ENCODE peak calls at places on chromosomes 6 and 20, in ten cellular contexts. J, T, D, Y, V, A, F, W, R and X are unnamed samples. For H3K4me1, the result is how much of the 10 kb centered on the place peaks cover.

GRCh38 chr6:73548458-73549446 is 27.9 kb upstream of the EEF1A1 start:
- DNase-seq in V (no peak), F (no peak), W (no peak), T (no peak), D (no peak), Y (peak), A (no peak), R (no peak), J (no peak), X (no peak)

GRCh38 chr20:21510414-21510971 is 3.4 kb downstream of the NKX2-2 start:
- DNase-seq in A (no peak), F (no peak), D (no peak), R (no peak), W (no peak), V (no peak), T (no peak), J (peak), Y (no peak), X (no peak)

GRCh38 chr6:122810189-122810588 is 21.1 kb downstream of the SMPDL3A start:
- DNase-seq in Y (no peak), R (no peak), F (no peak), A (no peak), D (no peak), J (no peak), W (no peak), V (no peak), T (no peak), X (no peak)

GRCh38 chr6:21587925-21588811 is 5.4 kb upstream of the SOX4 start:
- DNase-seq in A (peak), W (no peak), D (peak), F (no peak), V (peak), R (peak), T (peak), Y (peak), J (peak), X (peak)

GRCh38 chr6:38337819-38338465 is 301.8 kb downstream of the BTBD9 start:
- DNase-seq in V (no peak), T (no peak), W (no peak), A (no peak), Y (peak), D (no peak), F (no peak), R (no peak), J (no peak), X (no peak)

GRCh38 chr6:101931766-101932165 is 538.3 kb downstream of the GRIK2 start:
- DNase-seq in V (no peak), D (no peak), A (no peak), T (no peak), R (no peak), J (no peak), W (no peak), F (no peak), Y (no peak), X (no peak)

GRCh38 chr6:108180266-108180665 is 14.4 kb downstream of the NR2E1 start:
- DNase-seq in F (no peak), R (no peak), V (no peak), A (no peak), J (no peak), T (no peak), Y (no peak), W (no peak), D (no peak), X (no peak)

GRCh38 chr20:18793625-18794427 is 19.8 kb upstream of the SCP2D1 start:
- DNase-seq in F (peak), J (peak), D (peak), R (peak), T (peak), V (peak), W (peak), Y (peak), A (peak), X (peak)

GRCh38 chr20:35285806-35286076 is 1.2 kb upstream of the EIF6 start:
- DNase-seq in Y (peak), J (no peak), A (no peak), R (no peak), F (no peak), T (no peak), W (peak), V (no peak), D (no peak), X (no peak)

GRCh38 chr6:53340536-53340935 is 8.2 kb downstream of the ELOVL5 start:
- DNase-seq in J (no peak), D (no peak), W (no peak), Y (no peak), F (no peak), T (no peak), V (no peak), A (no peak), R (no peak), X (no peak)

GRCh38 chr20:23047738-23048214 is 1.7 kb downstream of the THBD start:
- DNase-seq in W (no peak), Y (no peak), F (no peak), R (no peak), J (no peak), D (no peak), A (no peak), V (no peak), T (peak), X (no peak)

GRCh38 chr6:167565884-167566491 is 241.1 kb downstream of the TTLL2 start:
- DNase-seq in T (peak), Y (peak), W (peak), D (peak), A (no peak), V (peak), R (no peak), F (no peak), J (no peak), X (peak)

GRCh38 chr6:19465760-19466159 is 371.4 kb upstream of the ID4 start:
- DNase-seq in J (no peak), V (no peak), A (no peak), T (no peak), D (no peak), R (no peak), W (no peak), Y (no peak), F (no peak), X (no peak)

GRCh38 chr6:15690451-15690961 is 27.7 kb upstream of the DTNBP1 start:
- DNase-seq in W (no peak), D (no peak), F (no peak), V (no peak), A (no peak), R (no peak), J (no peak), T (no peak), Y (no peak), X (no peak)

GRCh38 chr6:67933278-67933677 is 701.8 kb upstream of the ADGRB3 start:
- DNase-seq in W (no peak), A (no peak), D (no peak), Y (no peak), V (no peak), T (no peak), R (no peak), F (no peak), J (peak), X (no peak)

GRCh38 chr6:28207244-28208179 is 17.6 kb upstream of the ZSCAN9 start:
- DNase-seq in Y (no peak), J (peak), R (no peak), A (no peak), V (peak), F (no peak), D (no peak), W (no peak), T (peak), X (no peak)

GRCh38 chr6:36970892-36971842 is 14.8 kb downstream of the MTCH1 start:
- DNase-seq in V (peak), T (no peak), F (no peak), W (no peak), J (no peak), Y (no peak), A (no peak), D (no peak), R (no peak), X (no peak)

GRCh38 chr6:109373762-109374161 is 8.5 kb downstream of the CD164 start:
- DNase-seq in J (no peak), A (no peak), Y (no peak), D (no peak), W (no peak), R (no peak), V (no peak), F (no peak), T (no peak), X (no peak)

GRCh38 chr20:15060265-15061060 is 723.1 kb upstream of the FLRT3 start:
- DNase-seq in V (no peak), W (no peak), F (no peak), Y (peak), R (no peak), J (no peak), A (no peak), T (no peak), D (no peak), X (no peak)

GRCh38 chr6:54847799-54848597 is 1.4 kb downstream of the FAM83B start:
- DNase-seq in Y (no peak), F (no peak), J (no peak), W (no peak), D (no peak), V (no peak), T (no peak), A (no peak), R (no peak), X (no peak)

GRCh38 chr6:42013134-42013516 is 37.2 kb upstream of the TAF8 start:
- DNase-seq in Y (no peak), V (no peak), R (no peak), W (no peak), T (no peak), A (no peak), J (no peak), F (no peak), D (no peak), X (no peak)

GRCh38 chr20:45506927-45507820 is 8.2 kb downstream of the SPINT3 start:
- DNase-seq in R (no peak), V (no peak), J (no peak), A (no peak), W (no peak), F (no peak), Y (no peak), T (no peak), D (no peak), X (no peak)

GRCh38 chr20:1652104-1652503 is 5.5 kb downstream of the SIRPG start:
- DNase-seq in F (no peak), A (no peak), W (no peak), Y (no peak), J (peak), V (no peak), T (no peak), R (no peak), D (no peak), X (no peak)
- TF ChIP-seq CTCF in F (no peak), A (no peak), W (no peak), Y (no peak), J (no peak), V (no peak), T (no peak), R (no peak), D (no peak), X (no peak)

GRCh38 chr6:156777577-156777865 is 343 bp downstream of the ARID1B start:
- DNase-seq in A (no peak), D (no peak), R (no peak), V (no peak), T (no peak), W (peak), Y (no peak), J (no peak), F (no peak), X (no peak)

GRCh38 chr6:156779206-156780116 is 2.3 kb downstream of the ARID1B start:
- DNase-seq in W (peak), T (peak), D (no peak), F (no peak), A (peak), J (peak), V (peak), Y (peak), R (peak), X (peak)

GRCh38 chr6:156777866-156778614 is 862 bp downstream of the ARID1B start:
- DNase-seq in V (peak), D (no peak), A (peak), R (peak), F (peak), Y (peak), J (peak), T (peak), W (peak), X (peak)

GRCh38 chr6:156780117-156780641 is 3.0 kb downstream of the ARID1B start:
- DNase-seq in V (no peak), J (no peak), W (peak), F (no peak), Y (peak), T (peak), A (no peak), D (no peak), R (no peak), X (no peak)

DNA sequence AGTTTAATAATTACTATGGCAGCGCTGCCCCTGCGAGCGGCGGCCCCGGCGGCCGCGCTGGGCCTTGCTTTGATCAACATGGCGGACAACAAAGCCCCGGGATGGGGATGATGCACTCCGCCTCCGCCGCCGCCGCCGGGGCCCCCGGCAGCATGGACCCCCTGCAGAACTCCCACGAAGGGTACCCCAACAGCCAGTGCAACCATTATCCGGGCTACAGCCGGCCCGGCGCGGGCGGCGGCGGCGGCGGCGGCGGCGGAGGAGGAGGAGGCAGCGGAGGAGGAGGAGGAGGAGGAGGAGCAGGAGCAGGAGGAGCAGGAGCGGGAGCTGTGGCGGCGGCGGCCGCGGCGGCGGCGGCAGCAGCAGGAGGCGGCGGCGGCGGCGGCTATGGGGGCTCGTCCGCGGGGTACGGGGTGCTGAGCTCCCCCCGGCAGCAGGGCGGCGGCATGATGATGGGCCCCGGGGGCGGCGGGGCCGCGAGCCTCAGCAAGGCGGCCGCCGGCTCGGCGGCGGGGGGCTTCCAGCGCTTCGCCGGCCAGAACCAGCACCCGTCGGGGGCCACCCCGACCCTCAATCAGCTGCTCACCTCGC is 1.5 kb downstream of the ARID1B start:
- DNase-seq in Y (peak), W (peak), D (no peak), J (peak), A (peak), T (peak), F (no peak), R (peak), V (peak), X (peak)
- TF ChIP-seq POLR2A in Y (peak), W (no peak), D (no peak), J (no peak), A (peak), T (peak), F (no peak), R (peak), V (no peak), X (no peak)

GRCh38 chr6:129105793-129106192 is 222.9 kb downstream of the LAMA2 start:
- DNase-seq in D (no peak), Y (no peak), A (no peak), J (no peak), W (no peak), V (no peak), R (no peak), F (no peak), T (no peak), X (no peak)
- H3K4me1 ChIP-seq in D (under half), Y (under half), A (under half), J (under half), W (under half), V (under half), R (under half), F (under half), T (under half), X (under half)

GRCh38 chr6:61886608-61887259 is 399.3 kb downstream of the KHDRBS2 start:
- DNase-seq in J (no peak), V (no peak), F (no peak), A (no peak), W (no peak), T (no peak), Y (peak), R (no peak), D (no peak), X (no peak)
- TF ChIP-seq CTCF in J (peak), V (peak), F (no peak), A (no peak), W (no peak), T (no peak), Y (peak), R (no peak), D (no peak), X (no peak)

GRCh38 chr6:33288141-33288941 is 698 bp downstream of the WDR46 start:
- DNase-seq in Y (no peak), J (no peak), D (no peak), T (no peak), V (no peak), R (no peak), A (no peak), W (no peak), F (no peak), X (no peak)

GRCh38 chr6:33290459-33290858 is 1.1 kb downstream of the PFDN6 start:
- DNase-seq in W (no peak), Y (no peak), V (no peak), J (no peak), A (no peak), R (no peak), D (no peak), F (no peak), T (no peak), X (no peak)

GRCh38 chr6:33288942-33289783 is at the start of the genes PFDN6 and WDR46:
- DNase-seq in Y (peak), T (peak), A (peak), F (no peak), V (peak), J (peak), D (peak), W (peak), R (peak), X (peak)

GRCh38 chr6:33286946-33287914 is 1.8 kb downstream of the WDR46 start:
- DNase-seq in W (no peak), T (no peak), Y (no peak), A (no peak), D (no peak), J (no peak), V (no peak), F (no peak), R (no peak), X (no peak)

GRCh38 chr6:33289784-33290315 is 449 bp downstream of the PFDN6 start:
- DNase-seq in R (no peak), W (peak), T (no peak), A (no peak), V (no peak), Y (no peak), D (no peak), F (no peak), J (no peak), X (no peak)
- TF ChIP-seq POLR2A in R (no peak), W (peak), T (no peak), A (no peak), V (no peak), Y (no peak), D (no peak), F (no peak), J (no peak), X (no peak)

DNA sequence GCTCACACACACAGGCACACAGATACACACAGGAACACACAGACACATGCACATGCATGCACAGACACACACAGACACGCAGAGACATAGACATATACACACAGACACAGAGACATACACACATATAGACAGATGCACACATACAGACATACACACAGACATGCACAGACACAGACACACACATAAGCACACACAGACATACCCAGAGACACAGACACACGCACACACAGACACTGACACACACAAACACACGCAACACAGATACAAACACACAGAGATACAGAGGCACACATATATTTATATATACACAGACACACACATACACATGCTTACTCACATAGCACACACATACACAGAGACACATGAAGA is 158.4 kb downstream of the LY86 start:
- DNase-seq in Y (no peak), A (no peak), D (no peak), F (no peak), W (no peak), T (no peak), J (no peak), R (no peak), V (no peak), X (no peak)
- H3K4me1 ChIP-seq in Y (under half), A (under half), D (under half), F (under half), W (under half), T (under half), J (under half), R (under half), V (under half), X (under half)